ENCODE peak calls at places on chromosome 1, in six cellular contexts. K, N, C, A, E and J are unnamed samples.

GRCh38 chr1:61264825-61265242 is 182.5 kb downstream of the NFIA start:
- DNase-seq in E (no peak), K (no peak), N (no peak), A (no peak), C (no peak), J (no peak)

GRCh38 chr1:182783068-182783467 is 6.5 kb upstream of the NPL start:
- DNase-seq in C (no peak), E (no peak), K (no peak), N (no peak), A (no peak), J (no peak)

GRCh38 chr1:207032528-207033017 is at the start of gene C1orf116:
- DNase-seq in A (no peak), C (no peak), E (no peak), K (no peak), N (no peak), J (no peak)

GRCh38 chr1:2163205-2163604 is 31.4 kb downstream of the FAAP20 start:
- DNase-seq in E (no peak), N (no peak), A (no peak), C (no peak), K (no peak), J (no peak)

GRCh38 chr1:80023366-80023765 is 1016.8 kb upstream of the ADGRL4 start:
- DNase-seq in N (no peak), C (no peak), E (no peak), K (no peak), A (no peak), J (no peak)

GRCh38 chr1:78277253-78277652 is 213.5 kb upstream of the PTGFR start:
- DNase-seq in E (peak; percentile 85), N (no peak), A (no peak), C (no peak), K (no peak), J (no peak)

GRCh38 chr1:67832737-67833594 is at the start of gene GNG12:
- DNase-seq in N (peak; percentile 23), C (peak; percentile 42), A (peak; percentile 60), K (peak; percentile 68), E (peak; percentile 73), J (peak; percentile 49)

GRCh38 chr1:28910379-28911125 is 3.8 kb upstream of the EPB41 start:
- DNase-seq in N (no peak), A (no peak), E (no peak), K (no peak), C (no peak), J (no peak)

GRCh38 chr1:36769886-36770830 is 264.2 kb downstream of the GRIK3 start:
- DNase-seq in A (peak; percentile 2), C (no peak), N (no peak), K (no peak), E (no peak), J (no peak)

GRCh38 chr1:233597489-233597901 is 16.4 kb upstream of the KCNK1 start:
- DNase-seq in A (no peak), C (no peak), K (no peak), E (no peak), N (no peak), J (no peak)

GRCh38 chr1:194069168-194069830 is 882.9 kb upstream of the B3GALT2 start:
- DNase-seq in A (no peak), N (no peak), C (peak; percentile 4), K (no peak), E (peak; percentile 16), J (peak; percentile 2)

GRCh38 chr1:240831922-240832321 is 220.0 kb upstream of the GREM2 start:
- DNase-seq in C (no peak), E (no peak), K (no peak), N (no peak), A (no peak), J (no peak)

GRCh38 chr1:208177656-208178055 is 66.5 kb downstream of the PLXNA2 start:
- DNase-seq in C (no peak), K (no peak), N (peak; percentile 35), E (no peak), A (no peak), J (no peak)

GRCh38 chr1:20302093-20302471 is 11.4 kb downstream of the VWA5B1 start:
- DNase-seq in N (no peak), K (no peak), A (no peak), C (no peak), E (peak; percentile 30), J (no peak)

GRCh38 chr1:226223157-226223785 is at the start of gene MIXL1:
- DNase-seq in N (peak; percentile 61), K (no peak), E (no peak), C (no peak), A (no peak), J (no peak)

GRCh38 chr1:68725353-68725752 is 228.5 kb upstream of the DEPDC1 start:
- DNase-seq in A (no peak), C (peak; percentile 2), E (no peak), K (no peak), N (no peak), J (no peak)

GRCh38 chr1:96587222-96587621 is 134.4 kb upstream of the PTBP2 start:
- DNase-seq in A (no peak), E (no peak), C (no peak), K (no peak), N (no peak), J (no peak)

GRCh38 chr1:232891116-232891515 is 59.3 kb upstream of the NTPCR start:
- DNase-seq in E (peak; percentile 81), C (no peak), N (no peak), K (peak; percentile 64), A (no peak), J (no peak)

GRCh38 chr1:83846138-83846537 is 152.8 kb downstream of the TTLL7 start:
- DNase-seq in K (no peak), E (no peak), N (no peak), A (no peak), C (no peak), J (no peak)

GRCh38 chr1:217089239-217090014 is 366.2 kb upstream of the ESRRG start:
- DNase-seq in C (peak; percentile 39), A (no peak), N (no peak), E (peak; percentile 61), K (peak; percentile 30), J (no peak)

GRCh38 chr1:162709870-162710269 is 77.6 kb downstream of the DDR2 start:
- DNase-seq in K (no peak), C (no peak), E (peak; percentile 44), N (no peak), A (no peak), J (no peak)